ENCODE peak calls at places on chromosomes 4 and X, in ten cellular contexts. L is thoracic aorta; V is WERI-Rb-1; B is astrocyte of the spinal cord; T is heart left ventricle; F is pancreas; E is brain microvascular endothelial cell; U is left lung; Y is CD8-positive, alpha-beta memory T cell; R is psoas muscle. G is an unnamed sample.

GRCh38 chrX:22159071-22159470 is 113.6 kb upstream of the CBLL2 start:
- DNase-seq in L (no peak), V (no peak), B (peak; percentile 25), T (no peak), F (no peak), E (peak; percentile 47), U (no peak), Y (no peak), R (no peak), G (no peak)

GRCh38 chr4:86432552-86433134 is 72.8 kb upstream of the MAPK10 start:
- DNase-seq in L (no peak), V (no peak), B (no peak), T (no peak), F (peak; percentile 27), E (no peak), U (no peak), Y (no peak), R (no peak), G (no peak)

GRCh38 chrX:109839694-109840358 is 106.8 kb upstream of the ACSL4 start:
- DNase-seq in L (no peak), V (peak; percentile 10), B (peak; percentile 38), T (peak; percentile 22), F (no peak), E (peak; percentile 63), U (peak; percentile 36), Y (no peak), R (peak; percentile 49), G (no peak)

GRCh38 chr4:152992027-152992426 is 55.9 kb downstream of the FHDC1 start:
- DNase-seq in L (no peak), V (no peak), B (no peak), T (no peak), F (no peak), E (no peak), U (peak; percentile 51), Y (no peak), R (no peak), G (no peak)

GRCh38 chr4:23680616-23681518 is 209.0 kb downstream of the PPARGC1A start:
- DNase-seq in L (no peak), V (no peak), B (peak; percentile 7), T (no peak), F (no peak), E (no peak), U (no peak), Y (no peak), R (no peak), G (no peak)

GRCh38 chrX:2965965-2966364 is 36.8 kb upstream of the ARSD start:
- DNase-seq in L (no peak), V (no peak), B (no peak), T (no peak), F (no peak), E (no peak), U (no peak), Y (no peak), R (no peak), G (no peak)

GRCh38 chrX:150587585-150588503 is 19.4 kb downstream of the MTM1 start:
- DNase-seq in L (no peak), V (peak; percentile 49), B (no peak), T (no peak), F (no peak), E (peak; percentile 4), U (no peak), Y (peak; percentile 64), R (no peak), G (peak; percentile 53)

GRCh38 chr4:82500106-82500738 is 61.6 kb downstream of the TMEM150C start:
- DNase-seq in L (no peak), V (no peak), B (no peak), T (no peak), F (no peak), E (no peak), U (no peak), Y (no peak), R (no peak), G (no peak)

GRCh38 chr4:110484767-110485166 is 8.8 kb downstream of the ENPEP start:
- DNase-seq in L (no peak), V (no peak), B (peak; percentile 78), T (no peak), F (no peak), E (peak; percentile 86), U (no peak), Y (no peak), R (peak; percentile 66), G (no peak)

GRCh38 chrX:72262077-72262476 is 15.0 kb downstream of the RPS4X start:
- DNase-seq in L (no peak), V (no peak), B (no peak), T (no peak), F (no peak), E (no peak), U (no peak), Y (no peak), R (no peak), G (no peak)

GRCh38 chr4:94454405-94454804 is 2.7 kb downstream of the PDLIM5 start:
- DNase-seq in L (no peak), V (no peak), B (peak; percentile 46), T (no peak), F (no peak), E (no peak), U (no peak), Y (no peak), R (no peak), G (no peak)
- H3K4me3 ChIP-seq in L (peak overlapping the region; percentile 99), V (no peak overlapping the region), B (peak overlapping the region; percentile 88), T (peak overlapping the region; percentile 87), F (peak overlapping the region; percentile 96), E (peak overlapping the region; percentile 82), U (no peak overlapping the region), Y (no peak overlapping the region), R (peak overlapping the region; percentile 97), G (no peak overlapping the region)

GRCh38 chr4:76641351-76641750 is 206.3 kb downstream of the SHROOM3 start:
- DNase-seq in L (no peak), V (no peak), B (no peak), T (no peak), F (no peak), E (no peak), U (no peak), Y (no peak), R (no peak), G (no peak)

GRCh38 chr4:76640252-76640925 is 205.4 kb downstream of the SHROOM3 start:
- DNase-seq in L (no peak), V (no peak), B (no peak), T (no peak), F (peak; percentile 27), E (no peak), U (peak; percentile 74), Y (no peak), R (no peak), G (no peak)

GRCh38 chr4:76641758-76642157 is 206.7 kb downstream of the SHROOM3 start:
- DNase-seq in L (no peak), V (no peak), B (no peak), T (no peak), F (no peak), E (no peak), U (no peak), Y (no peak), R (no peak), G (no peak)

GRCh38 chr4:76637704-76638361 is 202.8 kb downstream of the SHROOM3 start:
- DNase-seq in L (no peak), V (no peak), B (no peak), T (no peak), F (no peak), E (no peak), U (no peak), Y (no peak), R (no peak), G (no peak)

GRCh38 chr4:76639292-76639691 is 204.3 kb downstream of the SHROOM3 start:
- DNase-seq in L (no peak), V (no peak), B (no peak), T (no peak), F (no peak), E (no peak), U (no peak), Y (no peak), R (no peak), G (no peak)
- H3K4me3 ChIP-seq in L (peak overlapping the region; percentile 30), V (no peak overlapping the region), B (no peak overlapping the region), T (no peak overlapping the region), F (no peak overlapping the region), E (no peak overlapping the region), U (no peak overlapping the region), Y (no peak overlapping the region), R (no peak overlapping the region), G (no peak overlapping the region)

GRCh38 chr4:122731676-122732075 is 828 bp upstream of the BBS12 start:
- DNase-seq in L (no peak), V (no peak), B (no peak), T (no peak), F (no peak), E (no peak), U (no peak), Y (no peak), R (no peak), G (no peak)
- H3K4me3 ChIP-seq in L (peak overlapping the region; percentile 86), V (peak overlapping the region; percentile 46), B (peak overlapping the region; percentile 76), T (peak overlapping the region; percentile 64), F (peak overlapping the region; percentile 71), E (no peak overlapping the region), U (no peak overlapping the region), Y (no peak overlapping the region), R (peak overlapping the region; percentile 89), G (peak overlapping the region; percentile 46)

GRCh38 chr4:8892556-8893226 is 21.1 kb upstream of the HMX1 start:
- DNase-seq in L (no peak), V (peak; percentile 82), B (no peak), T (no peak), F (no peak), E (no peak), U (no peak), Y (no peak), R (no peak), G (no peak)

GRCh38 chr4:8895295-8895694 is 23.7 kb upstream of the HMX1 start:
- DNase-seq in L (no peak), V (no peak), B (no peak), T (no peak), F (no peak), E (no peak), U (no peak), Y (no peak), R (no peak), G (no peak)

GRCh38 chr4:8893227-8893623 is 21.6 kb upstream of the HMX1 start:
- DNase-seq in L (no peak), V (no peak), B (no peak), T (no peak), F (no peak), E (no peak), U (no peak), Y (no peak), R (no peak), G (no peak)

GRCh38 chr4:8894424-8894816 is 22.8 kb upstream of the HMX1 start:
- DNase-seq in L (no peak), V (no peak), B (no peak), T (no peak), F (no peak), E (no peak), U (no peak), Y (no peak), R (no peak), G (no peak)

DNA sequence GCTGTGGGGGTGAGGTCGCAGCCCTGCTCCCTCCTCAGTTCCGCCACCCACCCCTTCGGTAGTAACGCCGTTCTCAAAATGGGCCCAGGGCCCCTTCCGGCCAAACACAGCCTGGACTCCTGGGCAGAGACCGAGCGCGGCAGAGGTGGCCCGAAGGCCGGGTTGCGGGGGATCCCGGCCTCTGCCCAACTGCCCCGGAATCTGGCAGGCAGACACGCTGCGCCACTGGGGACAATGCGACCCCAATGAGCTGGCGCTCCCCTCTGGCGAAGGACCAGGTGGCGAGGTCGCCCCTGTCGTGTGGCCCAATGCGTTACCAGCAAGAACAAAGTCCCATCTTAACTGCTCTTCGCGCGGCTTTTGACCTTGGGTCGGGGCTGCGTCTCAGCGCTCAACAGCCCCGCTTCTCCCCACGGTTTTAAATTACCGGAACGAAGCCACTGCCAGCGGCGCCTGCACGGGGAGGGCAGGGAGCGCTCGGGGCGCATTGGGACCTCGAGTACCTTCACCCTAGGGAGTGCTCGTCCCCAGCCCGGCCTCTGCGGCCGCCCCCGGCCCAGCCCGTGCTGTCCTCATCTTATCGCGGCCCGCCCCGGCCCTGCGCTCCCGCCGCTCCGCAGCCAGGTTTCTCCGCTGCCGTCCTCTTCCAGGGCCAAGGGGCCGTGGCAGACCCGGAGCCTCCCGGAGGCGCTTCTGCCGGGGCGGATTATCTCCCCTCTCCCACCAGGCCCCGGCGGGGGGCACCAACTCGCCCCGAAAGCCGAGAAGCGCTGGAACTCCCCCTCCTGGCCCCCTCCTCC is 22.2 kb upstream of the HMX1 start:
- DNase-seq in L (no peak), V (no peak), B (no peak), T (no peak), F (no peak), E (no peak), U (no peak), Y (no peak), R (no peak), G (no peak)
- H3K4me3 ChIP-seq in L (no peak overlapping the region), V (no peak overlapping the region), B (no peak overlapping the region), T (no peak overlapping the region), F (no peak overlapping the region), E (no peak overlapping the region), U (no peak overlapping the region), Y (no peak overlapping the region), R (no peak overlapping the region), G (no peak overlapping the region)

G was measured in naive thymus-derived CD4-positive, alpha-beta T cell.